ENCODE peak calls at places on chromosome 16, in seven cellular contexts. N is A549, A is hepatocyte, H is tibial nerve, E is activated B cell treated with CpG ODN at 0.5 μM for 24 hours, K is WTC11, R is endothelial cell. O is an unnamed sample.

GRCh38 chr16:2429771-2430663 is 770 bp downstream of the CCNF start:
- DNase-seq in N (no peak), A (peak), H (no peak), E (no peak), K (no peak), R (peak), O (no peak)

GRCh38 chr16:35636831-35637230 is 2177.4 kb downstream of the TP53TG3F start:
- DNase-seq in N (no peak), A (no peak), H (no peak), E (no peak), K (no peak), R (no peak), O (no peak)

GRCh38 chr16:13557476-13557875 is 362.5 kb upstream of the ERCC4 start:
- DNase-seq in N (no peak), A (no peak), H (no peak), E (no peak), K (no peak), R (no peak), O (no peak)

GRCh38 chr16:77993111-77993571 is 29.2 kb upstream of the CLEC3A start:
- DNase-seq in N (no peak), A (peak), H (no peak), E (no peak), K (no peak), R (no peak), O (no peak)

GRCh38 chr16:75197522-75198134 is 9.3 kb downstream of the CTRB2 start:
- DNase-seq in N (peak), A (no peak), H (no peak), E (no peak), K (no peak), R (no peak), O (no peak)

GRCh38 chr16:21150375-21151001 is at the start of gene DNAH3:
- DNase-seq in N (peak), A (no peak), H (no peak), E (no peak), K (no peak), R (no peak), O (no peak)

GRCh38 chr16:30889721-30890120 is 4.2 kb downstream of the BCL7C start:
- DNase-seq in N (no peak), A (no peak), H (no peak), E (no peak), K (no peak), R (no peak), O (no peak)

GRCh38 chr16:57000271-57001025 is 11.1 kb downstream of the NLRC5 start:
- DNase-seq in N (peak), A (no peak), H (no peak), E (peak), K (no peak), R (no peak), O (no peak)

GRCh38 chr16:78257376-78257728 is 157.9 kb downstream of the WWOX start:
- DNase-seq in N (no peak), A (no peak), H (no peak), E (no peak), K (no peak), R (no peak), O (no peak)

GRCh38 chr16:74297296-74297665 is 667 bp downstream of the PSMD7 start:
- DNase-seq in N (no peak), A (peak), H (no peak), E (no peak), K (no peak), R (peak), O (no peak)

GRCh38 chr16:85524630-85525463 is 88.3 kb upstream of the GSE1 start:
- DNase-seq in N (peak), A (peak), H (peak), E (no peak), K (no peak), R (no peak), O (peak)

GRCh38 chr16:3610698-3611144 is 685 bp downstream of the SLX4 start:
- DNase-seq in N (no peak), A (no peak), H (no peak), E (no peak), K (no peak), R (no peak), O (no peak)

GRCh38 chr16:89863741-89864391 is 9.5 kb upstream of the TCF25 start:
- DNase-seq in N (no peak), A (no peak), H (no peak), E (no peak), K (no peak), R (no peak), O (peak)

GRCh38 chr16:81711609-81712329 is 67.3 kb upstream of the PLCG2 start:
- DNase-seq in N (peak), A (peak), H (no peak), E (no peak), K (peak), R (no peak), O (no peak)

GRCh38 chr16:8756755-8757154 is 40.7 kb downstream of the TMEM186 start:
- DNase-seq in N (no peak), A (no peak), H (no peak), E (no peak), K (no peak), R (no peak), O (no peak)

GRCh38 chr16:79062336-79062735 is 538.2 kb downstream of the MAF start:
- DNase-seq in N (no peak), A (no peak), H (no peak), E (no peak), K (no peak), R (no peak), O (no peak)

GRCh38 chr16:84740596-84741071 is 40.8 kb downstream of the USP10 start:
- DNase-seq in N (no peak), A (no peak), H (no peak), E (no peak), K (no peak), R (no peak), O (no peak)

GRCh38 chr16:81261049-81261648 is 22.7 kb downstream of the BCO1 start:
- DNase-seq in N (peak), A (no peak), H (no peak), E (no peak), K (peak), R (peak), O (no peak)

GRCh38 chr16:84055801-84056634 is 13.4 kb upstream of the SLC38A8 start:
- DNase-seq in N (no peak), A (no peak), H (no peak), E (peak), K (no peak), R (no peak), O (no peak)

GRCh38 chr16:47731252-47731651 is 270.1 kb downstream of the PHKB start:
- DNase-seq in N (no peak), A (no peak), H (no peak), E (no peak), K (no peak), R (no peak), O (no peak)

GRCh38 chr16:19135896-19136438 is 22.2 kb downstream of the ITPRIPL2 start:
- DNase-seq in N (peak), A (peak), H (no peak), E (no peak), K (no peak), R (no peak), O (no peak)

GRCh38 chr16:72371307-72372081 is 199.5 kb upstream of the PMFBP1 start:
- DNase-seq in N (peak), A (peak), H (no peak), E (no peak), K (peak), R (peak), O (no peak)

GRCh38 chr16:25005445-25006306 is 9.5 kb downstream of the ARHGAP17 start:
- DNase-seq in N (no peak), A (no peak), H (no peak), E (no peak), K (no peak), R (no peak), O (no peak)

GRCh38 chr16:86772671-86773338 is 194.5 kb downstream of the FOXL1 start:
- DNase-seq in N (no peak), A (no peak), H (no peak), E (no peak), K (no peak), R (no peak), O (no peak)

GRCh38 chr16:71259086-71259485 is 28.6 kb upstream of the HYDIN start:
- DNase-seq in N (no peak), A (no peak), H (no peak), E (no peak), K (no peak), R (no peak), O (no peak)

GRCh38 chr16:83727018-83727417 is 80.8 kb upstream of the HSBP1 start:
- DNase-seq in N (no peak), A (no peak), H (no peak), E (no peak), K (no peak), R (no peak), O (peak)

GRCh38 chr16:71846443-71846842 is 667 bp downstream of the ATXN1L start:
- DNase-seq in N (no peak), A (peak), H (no peak), E (no peak), K (peak), R (no peak), O (no peak)

GRCh38 chr16:54957403-54957802 is 26.7 kb downstream of the IRX5 start:
- DNase-seq in N (peak), A (peak), H (no peak), E (no peak), K (peak), R (peak), O (no peak)

GRCh38 chr16:2835638-2836493 is 5.8 kb downstream of the ZG16B start:
- DNase-seq in N (peak), A (peak), H (no peak), E (no peak), K (no peak), R (no peak), O (no peak)

GRCh38 chr16:54437921-54438320 is 151.3 kb upstream of the IRX3 start:
- DNase-seq in N (peak), A (no peak), H (no peak), E (no peak), K (no peak), R (no peak), O (no peak)

DNA sequence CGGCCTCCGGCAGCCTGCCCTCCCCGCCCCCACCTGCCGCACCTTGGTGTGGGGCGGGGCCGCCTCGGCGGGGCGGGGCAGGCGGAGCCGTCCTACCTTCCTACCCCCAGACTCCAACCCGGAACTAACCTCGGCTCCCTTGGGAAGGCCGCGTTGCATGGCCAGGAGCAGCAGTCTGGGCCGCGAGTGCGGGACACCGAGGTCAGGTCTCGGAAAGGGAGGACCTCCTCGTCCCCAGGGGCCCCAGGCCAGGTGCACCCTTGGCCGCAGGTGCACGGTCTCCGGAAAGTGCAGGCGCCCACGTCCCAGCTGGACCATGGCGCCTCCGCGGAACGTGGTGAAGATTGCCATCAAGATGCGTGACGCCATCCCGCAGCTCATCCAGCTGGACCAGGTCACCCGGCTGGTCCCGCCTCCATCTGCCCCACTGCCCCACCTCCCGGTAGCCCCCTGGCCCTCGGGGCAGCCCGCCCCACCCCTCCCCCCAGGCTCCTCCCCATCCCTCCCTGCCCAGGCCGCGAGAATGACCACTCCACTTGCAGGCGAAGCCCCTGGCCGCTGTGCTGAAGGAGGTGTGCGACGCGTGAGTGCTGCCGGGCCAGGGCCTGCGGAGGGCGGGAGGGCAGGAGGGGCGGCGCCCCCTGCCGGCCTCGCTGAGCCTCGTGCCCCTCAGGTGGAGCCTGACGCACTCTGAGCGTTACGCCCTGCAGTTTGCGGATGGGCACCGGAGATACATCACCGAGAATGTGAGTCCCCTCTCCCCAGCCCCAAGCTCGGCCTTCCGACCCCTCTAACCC is at the start of gene ELMO3:
- DNase-seq in N (no peak), A (peak), H (no peak), E (no peak), K (peak), R (peak), O (no peak)
- TF ChIP-seq CTCF in N (no peak), A (peak), H (no peak), E (no peak), K (peak), R (peak), O (peak)

GRCh38 chr16:65062736-65063583 is 58.9 kb downstream of the CDH11 start:
- DNase-seq in N (no peak), A (no peak), H (no peak), E (no peak), K (no peak), R (no peak), O (no peak)
- TF ChIP-seq CTCF in N (no peak), A (no peak), H (no peak), E (no peak), K (no peak), R (no peak), O (no peak)

GRCh38 chr16:680967-681745 is 946 bp downstream of the STUB1 start:
- DNase-seq in N (peak), A (peak), H (no peak), E (no peak), K (no peak), R (no peak), O (no peak)
- TF ChIP-seq CTCF in N (no peak), A (peak), H (no peak), E (no peak), K (no peak), R (no peak), O (peak)

DNA sequence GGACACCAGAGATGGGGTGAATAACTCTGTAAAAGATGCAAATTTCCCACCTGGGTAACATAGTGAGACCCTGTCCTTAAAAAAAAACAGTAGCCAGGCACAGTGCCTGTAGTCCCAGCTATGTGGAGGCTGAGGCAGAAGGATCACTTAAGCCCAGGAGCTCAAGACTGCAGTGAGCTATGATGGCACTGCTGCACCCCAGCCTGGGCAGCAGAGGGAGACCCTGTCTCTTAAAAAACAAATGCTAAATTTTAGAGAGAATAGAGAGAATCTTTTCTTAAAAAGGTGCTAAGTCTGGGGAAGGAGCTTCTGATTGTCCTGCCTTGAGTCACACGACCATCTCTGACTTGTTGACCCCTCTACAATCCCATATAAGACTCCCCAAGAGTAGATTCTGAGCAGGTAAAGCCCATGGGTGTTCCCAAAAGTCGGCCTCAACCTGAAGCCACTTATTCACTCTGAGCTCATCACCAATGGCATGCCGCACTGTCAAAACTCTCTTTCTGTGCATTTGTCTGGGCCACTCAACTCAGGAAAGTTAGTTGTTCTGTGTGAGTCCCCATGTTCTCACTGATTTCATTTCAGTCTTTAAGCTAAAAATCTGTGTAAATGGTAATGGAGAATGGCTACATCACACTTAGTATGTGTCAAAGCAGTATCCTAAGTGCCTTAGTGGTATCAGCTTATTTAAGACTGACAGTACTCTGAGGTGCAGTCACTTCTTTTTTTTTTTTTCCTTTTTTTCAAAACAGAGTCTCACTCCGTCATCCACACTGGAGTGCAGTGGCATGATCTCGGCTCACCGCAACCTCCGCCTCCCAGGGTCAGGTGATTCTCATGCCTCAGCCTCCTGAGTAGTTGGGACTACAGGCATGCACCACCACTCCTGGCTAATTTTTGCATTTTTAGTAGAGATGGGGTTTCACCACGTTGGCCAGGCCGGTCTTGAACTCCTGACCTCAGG is 41.6 kb downstream of the PRKCB start:
- DNase-seq in N (peak), A (no peak), H (no peak), E (no peak), K (no peak), R (no peak), O (no peak)
- TF ChIP-seq CTCF in N (no peak), A (no peak), H (no peak), E (no peak), K (no peak), R (no peak), O (no peak)